ENCODE peak calls at places on chromosomes 6 and 20, in four cellular contexts. M, Z, Y and S are unnamed samples.

GRCh38 chr6:26223677-26224546 is 136.7 kb downstream of the HFE start:
- DNase-seq in M (peak; percentile 60), Z (peak; percentile 59), Y (peak; percentile 98), S (peak; percentile 87)

GRCh38 chr6:10190042-10190441 is 224.8 kb downstream of the TFAP2A start:
- DNase-seq in M (no peak), Z (no peak), Y (no peak), S (no peak)

GRCh38 chr6:35804996-35805736 is at the start of gene LHFPL5:
- DNase-seq in M (no peak), Z (peak; percentile 39), Y (no peak), S (peak; percentile 48)

GRCh38 chr6:119060255-119060907 is 18.1 kb downstream of the FAM184A start:
- DNase-seq in M (no peak), Z (no peak), Y (no peak), S (no peak)

GRCh38 chr6:25181923-25182322 is 97.3 kb upstream of the CARMIL1 start:
- DNase-seq in M (no peak), Z (no peak), Y (peak; percentile 34), S (no peak)

GRCh38 chr20:12153616-12154015 is 235.9 kb downstream of the BTBD3 start:
- DNase-seq in M (no peak), Z (no peak), Y (peak; percentile 76), S (no peak)

GRCh38 chr6:73665686-73666319 is 12.0 kb upstream of the SLC17A5 start:
- DNase-seq in M (no peak), Z (no peak), Y (no peak), S (no peak)

GRCh38 chr6:169215201-169215661 is 38.4 kb downstream of the THBS2 start:
- DNase-seq in M (no peak), Z (no peak), Y (peak; percentile 32), S (no peak)

GRCh38 chr20:45779011-45779915 is 12.4 kb downstream of the WFDC3 start:
- DNase-seq in M (no peak), Z (no peak), Y (peak; percentile 100), S (no peak)

GRCh38 chr6:39341352-39341751 is 18.9 kb upstream of the KCNK16 start:
- DNase-seq in M (no peak), Z (no peak), Y (no peak), S (no peak)

GRCh38 chr20:19120569-19120968 is 91.9 kb upstream of the SLC24A3 start:
- DNase-seq in M (no peak), Z (no peak), Y (no peak), S (no peak)

GRCh38 chr6:118589186-118589585 is 41.1 kb downstream of the PLN start:
- DNase-seq in M (no peak), Z (no peak), Y (no peak), S (no peak)

GRCh38 chr6:89244237-89244985 is 27.3 kb upstream of the GABRR1 start:
- DNase-seq in M (no peak), Z (no peak), Y (no peak), S (no peak)

GRCh38 chr6:35089935-35090505 is 51.1 kb downstream of the TCP11 start:
- DNase-seq in M (no peak), Z (no peak), Y (peak; percentile 92), S (no peak)

GRCh38 chr6:78995946-78996345 is 82.1 kb downstream of the PHIP start:
- DNase-seq in M (no peak), Z (no peak), Y (peak; percentile 61), S (no peak)

GRCh38 chr6:117829594-117830319 is 77.3 kb upstream of the SLC35F1 start:
- DNase-seq in M (no peak), Z (no peak), Y (peak; percentile 29), S (no peak)

GRCh38 chr6:30325873-30326445 is 768 bp upstream of the TRIM39 start:
- DNase-seq in M (peak; percentile 76), Z (no peak), Y (peak; percentile 77), S (peak; percentile 86)

GRCh38 chr6:142112451-142113061 is 20.2 kb upstream of the GJE1 start:
- DNase-seq in M (peak; percentile 34), Z (peak; percentile 73), Y (peak; percentile 53), S (peak; percentile 55)

GRCh38 chr6:33983109-33983475 is 162.8 kb downstream of the GRM4 start:
- DNase-seq in M (no peak), Z (no peak), Y (no peak), S (no peak)

GRCh38 chr6:44593539-44593944 is 206.0 kb downstream of the CDC5L start:
- DNase-seq in M (peak; percentile 24), Z (peak; percentile 65), Y (peak; percentile 56), S (peak; percentile 46)

GRCh38 chr20:22533823-22534751 is 50.3 kb downstream of the FOXA2 start:
- DNase-seq in M (no peak), Z (no peak), Y (no peak), S (no peak)

GRCh38 chr6:161257778-161258457 is 15.9 kb downstream of the AGPAT4 start:
- DNase-seq in M (no peak), Z (no peak), Y (peak; percentile 99), S (no peak)
- H3K4me3 ChIP-seq in M (no peak overlapping the region), Z (no peak overlapping the region), Y (peak overlapping the region; percentile 21), S (no peak overlapping the region)

GRCh38 chr6:53335224-53335994 is 13.3 kb downstream of the ELOVL5 start:
- DNase-seq in M (peak; percentile 53), Z (peak; percentile 66), Y (no peak), S (peak; percentile 92)
- H3K4me1 ChIP-seq in M (peaks cover 99% of the 10 kb centered on the region), Z (peaks cover 76% of the 10 kb centered on the region), Y (no peaks in the 10 kb centered on the region), S (peaks cover 96% of the 10 kb centered on the region)

GRCh38 chr6:159044899-159045727 is at the start of gene TAGAP:
- DNase-seq in M (peak; percentile 85), Z (peak; percentile 80), Y (no peak), S (peak; percentile 90)

GRCh38 chr6:159043986-159044385 is 805 bp downstream of the TAGAP start:
- DNase-seq in M (no peak), Z (peak; percentile 26), Y (no peak), S (peak; percentile 33)

GRCh38 chr6:159042003-159042823 is 2.6 kb downstream of the TAGAP start:
- DNase-seq in M (peak; percentile 72), Z (peak; percentile 69), Y (peak; percentile 20), S (peak; percentile 96)

GRCh38 chr6:159042824-159043181 is 2.0 kb downstream of the TAGAP start:
- DNase-seq in M (no peak), Z (no peak), Y (no peak), S (no peak)

DNA sequence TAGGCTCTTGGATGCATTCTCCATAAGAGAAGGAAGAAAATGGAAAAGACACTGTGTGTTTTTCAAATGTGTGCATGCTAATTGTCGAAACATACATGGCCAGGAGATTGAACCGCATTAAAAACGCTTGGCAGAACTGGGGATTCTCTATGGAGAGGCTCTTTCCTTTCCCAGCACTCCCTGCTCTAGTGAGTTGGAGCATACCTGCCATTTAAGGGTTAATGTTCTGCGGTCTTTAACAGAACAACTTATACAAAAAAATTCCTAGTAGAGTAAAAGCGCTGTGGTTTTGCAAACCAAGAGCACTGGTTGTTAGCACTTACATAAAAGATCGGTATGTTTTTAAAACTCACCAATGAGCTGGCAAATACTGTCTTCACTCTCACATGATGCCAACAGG is 1.6 kb downstream of the TAGAP start:
- DNase-seq in M (no peak), Z (no peak), Y (no peak), S (peak; percentile 64)
- H3K4me3 ChIP-seq in M (peak overlapping the region; percentile 100), Z (peak overlapping the region; percentile 63), Y (no peak overlapping the region), S (peak overlapping the region; percentile 79)

DNA sequence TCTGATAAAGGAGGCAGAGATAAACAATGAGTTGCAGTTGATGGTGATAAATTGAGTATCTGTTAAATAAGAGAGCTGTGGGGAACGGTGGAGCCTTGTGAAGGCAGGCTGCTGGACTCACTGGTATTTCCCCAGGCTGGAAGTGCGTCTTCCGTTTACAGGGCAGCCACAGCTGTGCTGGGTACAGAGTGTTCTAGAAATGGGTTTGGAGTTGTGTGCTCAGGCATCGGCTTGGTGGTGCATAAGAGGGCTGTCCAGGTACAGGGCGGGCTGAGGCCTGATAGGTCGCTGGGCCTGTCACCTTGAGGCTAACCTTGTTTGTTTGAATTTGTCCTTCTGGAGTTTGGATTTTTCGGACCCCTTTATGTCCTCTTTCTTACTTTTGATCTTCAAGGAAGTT is 39.3 kb downstream of the ARID1B start:
- DNase-seq in M (no peak), Z (no peak), Y (no peak), S (no peak)
- H3K4me1 ChIP-seq in M (peaks cover 41% of the 10 kb centered on the region), Z (peaks cover 81% of the 10 kb centered on the region), Y (no peaks in the 10 kb centered on the region), S (peaks cover 85% of the 10 kb centered on the region)